ENCODE peak calls at places on chromosome 15, in five cellular contexts. J, O, D, P and I are unnamed samples.

GRCh38 chr15:74396445-74397238 is 29.2 kb upstream of the CYP11A1 start:
- DNase-seq in O (peak; percentile 99), D (no peak), J (no peak), P (no peak), I (no peak)

GRCh38 chr15:67066041-67067021 is 929 bp downstream of the SMAD3 start:
- DNase-seq in P (peak; percentile 31), O (no peak), D (peak; percentile 22), J (no peak), I (peak; percentile 72)

GRCh38 chr15:65286069-65286703 is 497 bp downstream of the PARP16 start:
- DNase-seq in O (peak; percentile 25), P (peak; percentile 60), J (no peak), D (no peak), I (no peak)

GRCh38 chr15:31347067-31347975 is 20.7 kb downstream of the KLF13 start:
- DNase-seq in D (no peak), O (no peak), P (no peak), J (no peak), I (no peak)

GRCh38 chr15:81948142-81948709 is 97.6 kb downstream of the MEX3B start:
- DNase-seq in O (no peak), D (no peak), J (no peak), P (no peak), I (no peak)

GRCh38 chr15:31488437-31489204 is 162.0 kb downstream of the KLF13 start:
- DNase-seq in J (peak; percentile 27), O (peak; percentile 74), D (peak; percentile 73), P (peak; percentile 46), I (peak; percentile 60)

GRCh38 chr15:69807752-69808151 is 290.0 kb downstream of the TLE3 start:
- DNase-seq in P (peak; percentile 26), O (no peak), J (no peak), D (no peak), I (no peak)

GRCh38 chr15:60444289-60444912 is 34.5 kb downstream of the ICE2 start:
- DNase-seq in P (no peak), O (peak; percentile 37), D (no peak), J (no peak), I (no peak)

GRCh38 chr15:79467865-79468586 is 35.9 kb downstream of the MINAR1 start:
- DNase-seq in J (no peak), P (no peak), O (no peak), D (no peak), I (no peak)

GRCh38 chr15:100783760-100784492 is 95.7 kb upstream of the ALDH1A3 start:
- DNase-seq in D (no peak), P (no peak), O (no peak), J (no peak), I (peak; percentile 35)

GRCh38 chr15:100934735-100935134 is 15.6 kb downstream of the LRRK1 start:
- DNase-seq in O (no peak), J (no peak), D (no peak), P (no peak), I (no peak)

GRCh38 chr15:89034305-89034704 is 54.0 kb upstream of the ABHD2 start:
- DNase-seq in O (no peak), P (no peak), J (no peak), D (no peak), I (no peak)

GRCh38 chr15:64574220-64574994 is 114.0 kb downstream of the ZNF609 start:
- DNase-seq in P (no peak), D (peak; percentile 69), J (no peak), O (peak; percentile 95), I (no peak)

GRCh38 chr15:48084759-48085420 is 35.9 kb upstream of the SLC24A5 start:
- DNase-seq in J (no peak), P (no peak), O (peak; percentile 37), D (peak; percentile 50), I (no peak)

GRCh38 chr15:89113263-89113662 is 25.0 kb downstream of the ABHD2 start:
- DNase-seq in J (no peak), O (no peak), P (no peak), D (no peak), I (no peak)

GRCh38 chr15:66290518-66290917 is 2.9 kb upstream of the DIS3L start:
- DNase-seq in J (no peak), D (no peak), O (peak; percentile 10), P (no peak), I (no peak)

GRCh38 chr15:67746450-67746849 is 78.9 kb upstream of the SKOR1 start:
- DNase-seq in O (peak; percentile 95), J (no peak), P (no peak), D (no peak), I (no peak)

GRCh38 chr15:81054236-81054635 is 53.5 kb downstream of the TLNRD1 start:
- DNase-seq in D (no peak), P (no peak), O (no peak), J (no peak), I (no peak)

GRCh38 chr15:70566989-70567388 is 196.4 kb downstream of the UACA start:
- DNase-seq in P (no peak), O (no peak), J (no peak), D (no peak), I (no peak)

GRCh38 chr15:66894986-66895780 is 170.2 kb upstream of the SMAD3 start:
- DNase-seq in D (no peak), J (no peak), O (peak; percentile 43), P (no peak), I (no peak)

GRCh38 chr15:75646944-75647364 is 758 bp upstream of the SNX33 start:
- DNase-seq in P (no peak), D (no peak), O (no peak), J (no peak), I (peak; percentile 41)

GRCh38 chr15:93179072-93179471 is 90.1 kb upstream of the RGMA start:
- DNase-seq in D (no peak), O (peak; percentile 6), J (peak; percentile 23), P (peak; percentile 28), I (no peak)

GRCh38 chr15:80474751-80475295 is 70.6 kb downstream of the ARNT2 start:
- DNase-seq in P (no peak), J (no peak), O (no peak), D (no peak), I (no peak)

GRCh38 chr15:34241376-34242350 is 16.8 kb downstream of the EMC4 start:
- DNase-seq in J (no peak), D (peak; percentile 10), P (no peak), O (peak; percentile 78), I (no peak)

GRCh38 chr15:79171320-79172031 is 80.9 kb upstream of the RASGRF1 start:
- DNase-seq in P (no peak), J (no peak), O (no peak), D (no peak), I (no peak)

GRCh38 chr15:88187195-88187594 is 69.3 kb downstream of the NTRK3 start:
- DNase-seq in J (peak; percentile 32), P (no peak), D (no peak), O (no peak), I (no peak)

GRCh38 chr15:80418892-80419537 is 14.8 kb downstream of the ARNT2 start:
- DNase-seq in J (no peak), O (peak; percentile 53), D (peak; percentile 37), P (no peak), I (peak; percentile 31)

GRCh38 chr15:90644946-90645725 is 72.0 kb upstream of the BLM start:
- DNase-seq in P (no peak), O (no peak), J (no peak), D (peak; percentile 35), I (no peak)

GRCh38 chr15:55740981-55741591 is 1.9 kb downstream of the PRTG start:
- DNase-seq in P (no peak), O (no peak), J (no peak), D (no peak), I (no peak)
- H3K4me3 ChIP-seq in P (peak overlapping the region; percentile 70), O (no peak overlapping the region), J (peak overlapping the region; percentile 92), D (peak overlapping the region; percentile 77), I (no peak overlapping the region)

DNA sequence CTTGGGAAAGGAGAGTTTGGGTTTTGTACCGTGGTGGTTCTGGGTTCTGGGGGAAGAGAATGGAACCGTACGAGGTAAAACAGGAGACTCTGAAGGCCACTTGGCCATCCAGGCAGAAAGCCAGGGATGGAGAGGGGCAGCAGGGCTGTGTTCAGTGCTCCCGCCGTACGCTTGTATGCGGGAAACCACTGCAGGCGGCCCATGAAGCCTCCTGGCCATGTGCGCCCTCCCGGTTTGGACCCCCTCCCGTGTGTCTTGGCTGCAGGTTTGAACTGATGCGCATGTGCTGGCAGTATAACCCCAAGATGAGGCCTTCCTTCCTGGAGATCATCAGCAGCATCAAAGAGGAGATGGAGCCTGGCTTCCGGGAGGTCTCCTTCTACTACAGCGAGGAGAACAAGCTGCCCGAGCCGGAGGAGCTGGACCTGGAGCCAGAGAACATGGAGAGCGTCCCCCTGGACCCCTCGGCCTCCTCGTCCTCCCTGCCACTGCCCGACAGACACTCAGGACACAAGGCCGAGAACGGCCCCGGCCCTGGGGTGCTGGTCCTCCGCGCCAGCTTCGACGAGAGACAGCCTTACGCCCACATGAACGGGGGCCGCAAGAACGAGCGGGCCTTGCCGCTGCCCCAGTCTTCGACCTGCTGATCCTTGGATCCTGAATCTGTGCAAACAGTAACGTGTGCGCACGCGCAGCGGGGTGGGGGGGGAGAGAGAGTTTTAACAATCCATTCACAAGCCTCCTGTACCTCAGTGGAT is 50.6 kb downstream of the PGPEP1L start:
- DNase-seq in J (no peak), D (no peak), O (no peak), P (no peak), I (no peak)
- H3K36me3 ChIP-seq in J (peaks cover 2% of the 10 kb centered on the region), D (peaks cover 37% of the 10 kb centered on the region), O (peaks cover 36% of the 10 kb centered on the region), P (peaks cover 57% of the 10 kb centered on the region), I (no peaks in the 10 kb centered on the region)

DNA sequence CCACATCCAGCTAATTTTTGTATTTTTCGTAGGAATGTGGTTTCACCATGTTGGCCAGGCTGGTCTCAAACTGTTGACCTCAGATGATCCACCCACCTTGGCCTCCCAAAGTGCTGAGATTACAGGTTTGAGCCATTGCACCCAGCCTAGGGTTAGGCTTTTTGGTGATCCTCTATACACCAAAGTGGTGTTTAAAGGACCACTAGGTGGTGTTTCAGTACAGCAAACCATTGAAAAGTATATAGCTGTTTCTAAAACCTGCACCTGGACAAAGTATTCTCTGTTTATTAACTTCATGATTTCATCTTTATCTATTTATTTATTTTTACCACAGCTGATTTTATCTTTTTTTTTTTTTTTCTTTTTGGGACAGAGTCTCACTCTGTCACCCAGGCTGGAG is 68.4 kb downstream of the MINDY2 start:
- DNase-seq in D (no peak), J (no peak), O (peak; percentile 15), P (no peak), I (no peak)
- TF ChIP-seq CTCF in D (peak; percentile 30), J (peak; percentile 5), O (peak; percentile 32), P (no peak), I (no peak)

GRCh38 chr15:61687124-61687523 is 373.1 kb downstream of the VPS13C start:
- DNase-seq in O (no peak), J (no peak), P (no peak), D (peak; percentile 6), I (no peak)

GRCh38 chr15:61685971-61686370 is 374.3 kb downstream of the VPS13C start:
- DNase-seq in P (no peak), J (no peak), D (no peak), O (no peak), I (no peak)

GRCh38 chr15:61689067-61689466 is 371.2 kb downstream of the VPS13C start:
- DNase-seq in P (no peak), O (no peak), J (no peak), D (no peak), I (no peak)

GRCh38 chr15:61685513-61685912 is 374.7 kb downstream of the VPS13C start:
- DNase-seq in P (no peak), J (no peak), O (peak; percentile 39), D (peak; percentile 38), I (no peak)

DNA sequence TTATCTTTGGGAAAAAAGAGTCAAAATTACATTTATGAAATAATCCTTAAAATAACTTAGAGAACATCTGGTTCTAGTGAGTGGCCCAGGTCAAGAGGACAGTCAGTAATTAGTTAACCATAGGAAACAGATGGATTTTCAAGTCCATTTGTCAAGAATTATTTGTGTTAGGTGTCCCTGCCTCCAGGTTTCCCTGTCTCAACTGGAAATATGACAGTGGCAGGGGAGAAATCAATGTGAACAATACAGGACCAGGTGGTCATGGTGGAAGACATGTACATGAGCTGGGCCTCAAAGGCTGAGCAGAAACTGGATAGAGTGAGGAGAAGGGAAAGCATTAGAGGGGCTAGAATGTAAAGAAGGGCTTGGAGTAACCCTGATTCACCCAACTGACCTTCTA is 372.6 kb downstream of the VPS13C start:
- DNase-seq in O (no peak), P (no peak), J (no peak), D (no peak), I (no peak)
- H3K4me3 ChIP-seq in O (no peak overlapping the region), P (no peak overlapping the region), J (no peak overlapping the region), D (no peak overlapping the region), I (no peak overlapping the region)